ENCODE peak calls at places on chromosomes 3 and 15, in eight cellular contexts. U is CD8-positive, alpha-beta T cell; V is IMR-90; Q is ascending aorta; X is CD4-positive, alpha-beta memory T cell; H is body of pancreas; M is mammary epithelial cell; K is hepatocyte. Z is an unnamed sample.

GRCh38 chr3:156674911-156675743 is 737 bp downstream of the TIPARP start:
- DNase-seq in V (peak; percentile 43), U (peak; percentile 75), Q (peak; percentile 76), K (peak; percentile 80), H (peak; percentile 47), M (peak; percentile 34), X (peak; percentile 61), Z (peak; percentile 54)

GRCh38 chr3:193391902-193392301 is 13.3 kb upstream of the ATP13A5 start:
- DNase-seq in H (no peak), M (peak; percentile 19), U (no peak), Q (no peak), X (no peak), V (no peak), K (no peak), Z (no peak)

GRCh38 chr3:48601622-48601994 is 6.5 kb upstream of the COL7A1 start:
- DNase-seq in H (no peak), K (no peak), Q (no peak), X (no peak), M (no peak), V (no peak), U (no peak), Z (no peak)

GRCh38 chr3:23738946-23739345 is 66.8 kb upstream of the UBE2E1 start:
- DNase-seq in X (no peak), H (no peak), K (no peak), M (peak; percentile 85), Q (no peak), U (no peak), V (peak; percentile 17), Z (no peak)

GRCh38 chr3:6321999-6322398 is 538.9 kb upstream of the GRM7 start:
- DNase-seq in U (no peak), V (no peak), M (no peak), K (no peak), H (no peak), Q (no peak), X (no peak), Z (no peak)

GRCh38 chr3:15256861-15257341 is 50.9 kb downstream of the CAPN7 start:
- DNase-seq in Q (no peak), K (no peak), V (no peak), H (no peak), U (no peak), M (no peak), X (no peak), Z (no peak)

GRCh38 chr3:124486324-124486723 is 243.9 kb upstream of the UMPS start:
- DNase-seq in K (no peak), V (no peak), M (no peak), H (no peak), Q (no peak), U (no peak), X (no peak), Z (no peak)

GRCh38 chr15:75468908-75469307 is 17.4 kb upstream of the SIN3A start:
- DNase-seq in M (no peak), Q (no peak), V (no peak), X (no peak), K (no peak), U (no peak), H (no peak), Z (no peak)

GRCh38 chr3:97200387-97200786 is 386.0 kb downstream of the EPHA6 start:
- DNase-seq in K (no peak), X (no peak), Q (no peak), M (no peak), H (no peak), U (no peak), V (no peak), Z (no peak)

GRCh38 chr3:169674090-169674489 is 10.6 kb upstream of the MECOM start:
- DNase-seq in Q (no peak), X (no peak), V (no peak), U (no peak), K (no peak), M (no peak), H (no peak), Z (no peak)

GRCh38 chr15:85750319-85750806 is 44.4 kb downstream of the KLHL25 start:
- DNase-seq in M (no peak), V (peak; percentile 8), K (no peak), U (no peak), Q (peak; percentile 79), H (peak; percentile 45), X (no peak), Z (no peak)

GRCh38 chr3:38312356-38312755 is 30.3 kb downstream of the SLC22A14 start:
- DNase-seq in H (no peak), Q (no peak), K (no peak), X (no peak), V (no peak), U (no peak), M (no peak), Z (no peak)

GRCh38 chr3:5645311-5646029 is 458.0 kb downstream of the EDEM1 start:
- DNase-seq in H (no peak), K (no peak), Q (no peak), X (no peak), U (no peak), V (no peak), M (no peak), Z (no peak)

GRCh38 chr3:62367735-62368704 is 5.3 kb downstream of the FEZF2 start:
- DNase-seq in H (no peak), K (no peak), Q (no peak), V (no peak), M (no peak), U (no peak), X (no peak), Z (no peak)

GRCh38 chr3:149371001-149371722 is 6.3 kb downstream of the TM4SF1 start:
- DNase-seq in Q (no peak), M (peak; percentile 79), H (no peak), K (peak; percentile 59), U (no peak), X (no peak), V (peak; percentile 72), Z (no peak)

GRCh38 chr15:81176291-81176893 is 20.3 kb upstream of the IL16 start:
- DNase-seq in M (no peak), V (no peak), U (no peak), Q (no peak), K (no peak), H (peak; percentile 27), X (no peak), Z (peak; percentile 26)

GRCh38 chr3:21979706-21980105 is 228.7 kb upstream of the ZNF385D start:
- DNase-seq in V (peak; percentile 60), K (no peak), X (no peak), H (no peak), Q (no peak), U (no peak), M (peak; percentile 9), Z (no peak)

GRCh38 chr3:119380697-119381096 is 82.7 kb downstream of the TMEM39A start:
- DNase-seq in H (peak; percentile 59), V (peak; percentile 11), K (peak; percentile 28), Q (no peak), X (no peak), U (no peak), M (no peak), Z (no peak)

GRCh38 chr3:169342652-169343051 is 320.9 kb downstream of the MECOM start:
- DNase-seq in Q (no peak), H (no peak), K (no peak), M (no peak), U (no peak), V (no peak), X (no peak), Z (peak; percentile 19)

GRCh38 chr3:158420654-158421396 is 150.2 kb upstream of the MLF1 start:
- DNase-seq in K (no peak), M (peak; percentile 98), Q (no peak), V (peak; percentile 90), X (no peak), H (no peak), U (no peak), Z (no peak)
- H3K27ac ChIP-seq in K (no peak overlapping the region), M (peak overlapping the region; percentile 82), Q (no peak overlapping the region), V (no peak overlapping the region), X (no peak overlapping the region), H (no peak overlapping the region), U (no peak overlapping the region), Z (no peak overlapping the region)

GRCh38 chr3:171790574-171790897 is 19.7 kb downstream of the PLD1 start:
- DNase-seq in X (no peak), V (no peak), M (no peak), H (no peak), U (no peak), K (no peak), Q (no peak), Z (no peak)
- H3K27ac ChIP-seq in X (no peak overlapping the region), V (no peak overlapping the region), M (peak overlapping the region; percentile 99), H (no peak overlapping the region), U (no peak overlapping the region), K (no peak overlapping the region), Q (no peak overlapping the region), Z (peak overlapping the region; percentile 91)

DNA sequence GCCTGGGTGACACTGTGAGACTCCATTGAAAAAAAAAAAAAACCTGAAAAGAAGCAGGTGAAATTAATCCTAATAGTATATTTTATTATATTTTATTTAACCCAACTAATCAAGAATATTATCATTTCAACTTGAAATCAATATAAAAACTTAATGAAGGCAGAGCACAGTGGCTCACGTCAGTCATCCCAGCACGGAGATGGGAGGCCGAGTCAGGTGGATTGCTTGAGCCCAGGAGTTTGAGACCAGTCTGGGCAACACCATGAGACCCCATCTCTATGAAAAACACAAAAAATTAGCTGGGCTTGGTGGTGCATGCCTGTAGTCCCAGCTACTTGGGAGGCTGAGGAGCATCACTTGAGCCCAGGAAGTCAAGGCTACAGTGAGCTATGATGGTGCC is 33.3 kb upstream of the SLC41A3 start:
- DNase-seq in U (peak; percentile 25), V (no peak), Q (no peak), M (no peak), H (no peak), X (no peak), K (no peak), Z (no peak)
- H3K27ac ChIP-seq in U (no peak overlapping the region), V (no peak overlapping the region), Q (no peak overlapping the region), M (no peak overlapping the region), H (no peak overlapping the region), X (no peak overlapping the region), K (no peak overlapping the region), Z (no peak overlapping the region)

GRCh38 chr15:27438403-27439375 is 467.7 kb downstream of the GABRG3 start:
- DNase-seq in Q (no peak), M (no peak), H (no peak), U (no peak), K (no peak), X (no peak), V (no peak), Z (no peak)
- H3K27ac ChIP-seq in Q (no peak overlapping the region), M (no peak overlapping the region), H (no peak overlapping the region), U (no peak overlapping the region), K (no peak overlapping the region), X (no peak overlapping the region), V (no peak overlapping the region), Z (no peak overlapping the region)

Z was measured in substantia nigra.